ENCODE peak calls at places on chromosomes 12 and 14, in seven cellular contexts. G, E, D, P, N, H and V are unnamed samples.
A peak's percentile ranks its signal among the peaks of the same experiment; 100 is the strongest.

GRCh38 chr12:125140239-125140917 is 75.1 kb downstream of the AACS start:
- DNase-seq in G (no peak), E (no peak), D (peak; percentile 32), P (no peak), N (no peak), H (no peak), V (no peak)

GRCh38 chr12:54249489-54249888 is 30.4 kb downstream of the CBX5 start:
- DNase-seq in G (no peak), E (no peak), D (no peak), P (no peak), N (no peak), H (no peak), V (peak; percentile 7)

GRCh38 chr14:31070431-31070830 is 44.3 kb upstream of the STRN3 start:
- DNase-seq in G (no peak), E (no peak), D (no peak), P (no peak), N (no peak), H (no peak), V (peak; percentile 93)

GRCh38 chr12:46268349-46268616 is 560 bp downstream of the SLC38A1 start:
- DNase-seq in G (no peak), E (no peak), D (no peak), P (no peak), N (no peak), H (no peak), V (peak; percentile 19)

GRCh38 chr12:31386364-31386777 is 60.4 kb upstream of the SINHCAF start:
- DNase-seq in G (no peak), E (peak; percentile 84), D (no peak), P (no peak), N (no peak), H (no peak), V (no peak)

GRCh38 chr14:70811578-70811977 is 2.3 kb upstream of the MAP3K9 start:
- DNase-seq in G (peak; percentile 61), E (no peak), D (no peak), P (no peak), N (no peak), H (no peak), V (no peak)

GRCh38 chr12:95070378-95070777 is 3.0 kb downstream of the NR2C1 start:
- DNase-seq in G (no peak), E (no peak), D (no peak), P (no peak), N (no peak), H (no peak), V (no peak)

GRCh38 chr14:64910847-64911495 is 3.3 kb upstream of the CHURC1 start:
- DNase-seq in G (peak; percentile 19), E (no peak), D (peak; percentile 30), P (no peak), N (peak; percentile 35), H (no peak), V (peak; percentile 55)

GRCh38 chr12:34215213-34215892 is 193.1 kb downstream of the ALG10 start:
- DNase-seq in G (no peak), E (no peak), D (no peak), P (no peak), N (no peak), H (no peak), V (no peak)

GRCh38 chr12:111451649-111452129 is 46.0 kb downstream of the SH2B3 start:
- DNase-seq in G (peak; percentile 53), E (no peak), D (peak; percentile 29), P (peak; percentile 36), N (peak; percentile 62), H (no peak), V (peak; percentile 59)

GRCh38 chr12:67681145-67681778 is 32.7 kb downstream of the DYRK2 start:
- DNase-seq in G (no peak), E (no peak), D (no peak), P (no peak), N (no peak), H (no peak), V (peak; percentile 97)

GRCh38 chr14:55572578-55572977 is 7.4 kb upstream of the KTN1 start:
- DNase-seq in G (peak; percentile 72), E (no peak), D (no peak), P (peak; percentile 24), N (peak; percentile 41), H (no peak), V (no peak)

GRCh38 chr12:84973026-84973425 is 60.4 kb upstream of the SLC6A15 start:
- DNase-seq in G (no peak), E (no peak), D (no peak), P (no peak), N (no peak), H (no peak), V (no peak)

GRCh38 chr12:56315626-56316473 is at the start of gene CNPY2:
- DNase-seq in G (peak; percentile 99), E (peak; percentile 98), D (peak; percentile 97), P (peak; percentile 94), N (peak; percentile 95), H (peak; percentile 97), V (peak; percentile 96)

GRCh38 chr12:117210266-117210918 is 20.1 kb upstream of the FBXO21 start:
- DNase-seq in G (no peak), E (no peak), D (no peak), P (no peak), N (no peak), H (no peak), V (no peak)

GRCh38 chr12:98559666-98560065 is 33.8 kb upstream of the SLC25A3 start:
- DNase-seq in G (peak; percentile 60), E (no peak), D (no peak), P (no peak), N (no peak), H (no peak), V (no peak)

GRCh38 chr12:103441437-103442186 is 54.2 kb downstream of the C12orf42 start:
- DNase-seq in G (no peak), E (no peak), D (no peak), P (no peak), N (no peak), H (peak; percentile 97), V (no peak)

GRCh38 chr12:63450821-63451220 is 217.5 kb downstream of the DPY19L2 start:
- DNase-seq in G (no peak), E (no peak), D (no peak), P (no peak), N (no peak), H (no peak), V (no peak)

GRCh38 chr14:57420986-57421385 is 30.6 kb downstream of the NAA30 start:
- DNase-seq in G (no peak), E (no peak), D (no peak), P (no peak), N (no peak), H (no peak), V (peak; percentile 1)

GRCh38 chr14:102011631-102012030 is 47.3 kb downstream of the DYNC1H1 start:
- DNase-seq in G (no peak), E (no peak), D (no peak), P (no peak), N (no peak), H (no peak), V (no peak)

GRCh38 chr12:74541074-74541473 is 3.4 kb downstream of the ATXN7L3B start:
- DNase-seq in G (no peak), E (no peak), D (no peak), P (no peak), N (no peak), H (no peak), V (no peak)

GRCh38 chr14:64566651-64567122 is 16.9 kb downstream of the PPP1R36 start:
- DNase-seq in G (no peak), E (no peak), D (no peak), P (no peak), N (no peak), H (no peak), V (no peak)

GRCh38 chr12:96368233-96368632 is 32.0 kb downstream of the CDK17 start:
- DNase-seq in G (no peak), E (no peak), D (no peak), P (no peak), N (no peak), H (no peak), V (no peak)

GRCh38 chr12:75975692-75976091 is 55.9 kb downstream of the PHLDA1 start:
- DNase-seq in G (no peak), E (no peak), D (no peak), P (no peak), N (no peak), H (no peak), V (no peak)

GRCh38 chr12:125193798-125194562 is 128.7 kb downstream of the AACS start:
- DNase-seq in G (no peak), E (no peak), D (peak; percentile 38), P (peak; percentile 42), N (peak; percentile 65), H (no peak), V (peak; percentile 24)

GRCh38 chr14:96037891-96038557 is 1.1 kb upstream of the C14orf132 start:
- DNase-seq in G (no peak), E (no peak), D (peak; percentile 34), P (no peak), N (peak; percentile 38), H (no peak), V (no peak)

DNA sequence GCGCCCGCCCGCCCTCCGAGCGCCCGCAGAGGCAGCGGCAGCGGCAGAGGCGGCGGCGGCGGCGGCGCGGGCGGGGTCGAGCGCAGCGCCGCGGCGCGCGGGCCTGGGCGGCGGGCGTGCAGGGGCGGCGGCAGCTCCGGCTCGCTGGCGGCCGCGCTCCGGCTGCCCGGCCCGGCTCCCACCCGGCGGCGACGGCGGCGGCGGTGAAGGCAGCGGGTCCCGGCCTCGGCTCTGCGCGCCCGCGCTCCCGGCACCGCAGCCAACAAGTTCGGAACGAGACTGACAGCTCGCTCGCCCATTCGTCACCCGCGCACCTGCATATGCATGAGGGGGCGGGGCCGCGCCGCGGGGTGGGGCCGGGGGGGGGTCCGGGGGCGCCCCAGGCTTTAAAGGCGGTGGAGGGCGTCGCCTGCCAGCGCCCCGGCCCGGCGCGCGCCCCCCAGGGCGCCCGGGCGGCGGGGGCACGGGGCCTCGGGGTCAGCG is at the start of gene JAG2:
- DNase-seq in G (no peak), E (no peak), D (peak; percentile 69), P (peak; percentile 86), N (peak; percentile 84), H (no peak), V (no peak)
- TF ChIP-seq RFX5 in G (no peak), E (no peak), D (no peak), P (no peak), N (no peak), H (no peak), V (no peak)

GRCh38 chr12:26121323-26121740 is 3.5 kb downstream of the BHLHE41 start:
- DNase-seq in G (no peak), E (no peak), D (no peak), P (no peak), N (no peak), H (no peak), V (no peak)
- H3K4me3 ChIP-seq in G (no peak overlapping the region), E (no peak overlapping the region), D (no peak overlapping the region), P (no peak overlapping the region), N (peak overlapping the region; percentile 51), H (peak overlapping the region; percentile 70), V (no peak overlapping the region)

GRCh38 chr12:2240984-2241383 is 188.2 kb downstream of the CACNA1C start:
- DNase-seq in G (no peak), E (no peak), D (no peak), P (no peak), N (no peak), H (no peak), V (peak; percentile 36)
- H3K4me2 ChIP-seq in G (no peak overlapping the region), E (no peak overlapping the region), D (no peak overlapping the region), P (no peak overlapping the region), N (no peak overlapping the region), H (no peak overlapping the region), V (no peak overlapping the region)

GRCh38 chr12:105253882-105254513 is 18.0 kb upstream of the APPL2 start:
- DNase-seq in G (peak; percentile 23), E (no peak), D (peak; percentile 39), P (peak; percentile 18), N (no peak), H (no peak), V (peak; percentile 73)
- TF ChIP-seq RFX5 in G (no peak), E (no peak), D (no peak), P (no peak), N (no peak), H (no peak), V (no peak)